ENCODE peak calls at places on chromosomes 13 and 19, in seven cellular contexts. J is EL, D is GM19239, V is tibial artery, A is RKO, S is COLO829, F is cardiac fibroblast. T is an unnamed sample.

GRCh38 chr19:17766543-17767131 is 15.4 kb downstream of the FCHO1 start:
- DNase-seq in J (peak), D (no peak), V (peak), A (peak), S (peak), F (peak), T (peak)

GRCh38 chr13:53783466-53783865 is 754.9 kb downstream of the OLFM4 start:
- DNase-seq in J (no peak), D (no peak), V (no peak), A (no peak), S (no peak), F (no peak), T (no peak)

GRCh38 chr19:15461694-15462093 is 2.6 kb downstream of the RASAL3 start:
- DNase-seq in J (no peak), D (no peak), V (no peak), A (no peak), S (no peak), F (no peak), T (no peak)

GRCh38 chr19:43594710-43595604 is 977 bp downstream of the IRGQ start:
- DNase-seq in J (peak), D (peak), V (no peak), A (peak), S (peak), F (peak), T (peak)

GRCh38 chr13:22076658-22077057 is 405.8 kb downstream of the FGF9 start:
- DNase-seq in J (no peak), D (no peak), V (no peak), A (no peak), S (no peak), F (no peak), T (no peak)

GRCh38 chr13:66312312-66313087 is 917.6 kb downstream of the PCDH9 start:
- DNase-seq in J (peak), D (no peak), V (no peak), A (no peak), S (no peak), F (peak), T (no peak)

GRCh38 chr13:114126789-114127472 is 5.5 kb downstream of the RASA3 start:
- DNase-seq in J (no peak), D (no peak), V (no peak), A (no peak), S (no peak), F (no peak), T (no peak)

GRCh38 chr19:12745166-12745897 is 6.3 kb upstream of the BEST2 start:
- DNase-seq in J (peak), D (no peak), V (no peak), A (no peak), S (no peak), F (peak), T (no peak)

GRCh38 chr13:100560498-100561215 is 27.9 kb downstream of the GGACT start:
- DNase-seq in J (no peak), D (no peak), V (no peak), A (no peak), S (no peak), F (no peak), T (no peak)

GRCh38 chr19:11227201-11227886 is 12.1 kb upstream of the ANGPTL8 start:
- DNase-seq in J (no peak), D (no peak), V (no peak), A (no peak), S (no peak), F (no peak), T (peak)

GRCh38 chr13:46165485-46166220 is 16.3 kb downstream of the LCP1 start:
- DNase-seq in J (peak), D (peak), V (no peak), A (no peak), S (no peak), F (no peak), T (no peak)

GRCh38 chr13:44305216-44305615 is 68.4 kb upstream of the SERP2 start:
- DNase-seq in J (no peak), D (no peak), V (no peak), A (no peak), S (no peak), F (no peak), T (no peak)

GRCh38 chr13:20398459-20398858 is 127.2 kb downstream of the CRYL1 start:
- DNase-seq in J (no peak), D (no peak), V (no peak), A (no peak), S (no peak), F (no peak), T (no peak)

GRCh38 chr19:39506944-39507714 is 7.8 kb upstream of the SELENOV start:
- DNase-seq in J (peak), D (peak), V (no peak), A (no peak), S (peak), F (peak), T (peak)

GRCh38 chr19:16462757-16463250 is 9.0 kb downstream of the EPS15L1 start:
- DNase-seq in J (peak), D (no peak), V (no peak), A (peak), S (no peak), F (no peak), T (no peak)

T was measured in KBM-7.